ENCODE peak calls at places on chromosomes 11 and 22, in ten cellular contexts. J, U, G, V, K, D, X, Y, W and I are unnamed samples.

GRCh38 chr11:65212226-65212801 is 30.6 kb downstream of the CAPN1 start:
- DNase-seq in K (no peak), U (no peak), D (no peak), J (peak; percentile 61), V (no peak), Y (peak; percentile 67), G (no peak), W (peak; percentile 46), X (no peak), I (no peak)

GRCh38 chr11:13669544-13670488 is 1.3 kb downstream of the FAR1 start:
- DNase-seq in W (no peak), Y (no peak), J (peak; percentile 26), D (no peak), K (no peak), G (no peak), X (no peak), V (no peak), U (no peak), I (no peak)

GRCh38 chr11:45665206-45665932 is at the start of gene CHST1:
- DNase-seq in J (peak; percentile 9), V (no peak), G (peak; percentile 67), K (peak; percentile 21), W (peak; percentile 45), U (peak; percentile 47), Y (peak; percentile 74), D (no peak), X (no peak), I (no peak)

GRCh38 chr22:25598609-25599008 is 34.1 kb downstream of the GRK3 start:
- DNase-seq in U (no peak), Y (no peak), J (no peak), G (no peak), K (no peak), D (no peak), W (no peak), X (no peak), V (no peak), I (no peak)

GRCh38 chr22:17980638-17981051 is 43.7 kb downstream of the MICAL3 start:
- DNase-seq in V (no peak), K (peak; percentile 24), W (no peak), D (no peak), U (peak; percentile 81), X (no peak), J (peak; percentile 96), Y (peak; percentile 88), G (peak; percentile 48), I (no peak)

GRCh38 chr22:36443198-36443770 is 38.2 kb downstream of the TXN2 start:
- DNase-seq in D (no peak), V (no peak), J (no peak), X (no peak), K (no peak), W (no peak), Y (no peak), U (no peak), G (no peak), I (no peak)

GRCh38 chr11:94557391-94557790 is 9.8 kb upstream of the PIWIL4 start:
- DNase-seq in G (no peak), V (no peak), J (no peak), Y (no peak), W (no peak), K (no peak), D (no peak), U (no peak), X (no peak), I (no peak)

GRCh38 chr22:24444729-24445466 is 17.5 kb downstream of the ADORA2A start:
- DNase-seq in K (no peak), D (no peak), V (no peak), Y (no peak), J (no peak), U (no peak), G (no peak), X (no peak), W (no peak), I (no peak)

GRCh38 chr11:57131080-57131790 is 50.5 kb upstream of the LRRC55 start:
- DNase-seq in D (no peak), X (peak; percentile 5), J (peak; percentile 68), V (no peak), K (peak; percentile 10), G (peak; percentile 57), W (peak; percentile 82), Y (no peak), U (peak; percentile 25), I (no peak)

GRCh38 chr11:8025816-8026215 is 38.7 kb downstream of the EIF3F start:
- DNase-seq in G (no peak), X (no peak), D (no peak), J (no peak), W (no peak), V (no peak), K (no peak), U (no peak), Y (no peak), I (no peak)

GRCh38 chr22:20214853-20215252 is 53.3 kb downstream of the RTN4R start:
- DNase-seq in V (no peak), K (no peak), U (no peak), G (no peak), W (no peak), Y (no peak), J (no peak), D (no peak), X (no peak), I (no peak)
- H3K27me3 ChIP-seq in V (no peaks in the 10 kb centered on the region), K (no peaks in the 10 kb centered on the region), U (no peaks in the 10 kb centered on the region), G (no peaks in the 10 kb centered on the region), W (no peaks in the 10 kb centered on the region), Y (no peaks in the 10 kb centered on the region), J (peaks cover 67% of the 10 kb centered on the region), D (no peaks in the 10 kb centered on the region), X (peaks cover 66% of the 10 kb centered on the region), I (no peaks in the 10 kb centered on the region)

DNA sequence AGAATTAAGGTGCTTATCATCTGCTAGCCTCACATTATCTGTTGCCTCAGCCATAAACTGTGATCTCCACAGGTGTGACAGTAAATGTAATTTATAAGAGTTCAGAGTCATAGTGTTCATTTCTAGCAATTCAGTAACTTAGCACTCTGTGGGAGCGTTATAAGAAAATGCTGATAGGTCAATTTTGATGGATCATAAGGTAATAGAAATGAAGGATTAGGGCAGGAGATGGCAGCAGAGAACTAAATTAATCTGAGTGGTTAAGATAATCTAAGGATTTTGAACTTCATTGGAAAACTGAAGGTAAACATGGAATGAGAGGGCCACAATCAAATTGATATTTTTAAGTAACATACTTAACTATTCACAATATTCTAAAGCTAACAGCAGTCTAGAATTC is 26.5 kb upstream of the SLC22A9 start:
- DNase-seq in U (no peak), D (no peak), J (no peak), W (no peak), G (no peak), K (no peak), Y (no peak), X (no peak), V (no peak), I (no peak)
- TF ChIP-seq CTCF in U (no peak), D (no peak), J (no peak), W (no peak), G (no peak), K (no peak), Y (no peak), X (no peak), V (no peak), I (no peak)

GRCh38 chr22:29461263-29461662 is 18.8 kb upstream of the NEFH start:
- DNase-seq in G (no peak), W (no peak), J (no peak), K (no peak), Y (no peak), X (no peak), U (no peak), D (no peak), V (no peak), I (no peak)

GRCh38 chr22:29457730-29458129 is 19.3 kb downstream of the RFPL1 start:
- DNase-seq in J (peak; percentile 65), G (no peak), D (peak; percentile 70), K (no peak), U (peak; percentile 13), X (peak; percentile 37), Y (peak; percentile 43), W (peak; percentile 93), V (no peak), I (no peak)

GRCh38 chr22:29459773-29460172 is 20.2 kb upstream of the NEFH start:
- DNase-seq in V (no peak), J (no peak), D (no peak), X (no peak), U (no peak), K (no peak), G (no peak), W (no peak), Y (no peak), I (no peak)

GRCh38 chr22:29456211-29456671 is 17.9 kb downstream of the RFPL1 start:
- DNase-seq in X (no peak), W (peak; percentile 36), K (no peak), U (no peak), V (no peak), J (no peak), G (no peak), D (no peak), Y (no peak), I (no peak)

DNA sequence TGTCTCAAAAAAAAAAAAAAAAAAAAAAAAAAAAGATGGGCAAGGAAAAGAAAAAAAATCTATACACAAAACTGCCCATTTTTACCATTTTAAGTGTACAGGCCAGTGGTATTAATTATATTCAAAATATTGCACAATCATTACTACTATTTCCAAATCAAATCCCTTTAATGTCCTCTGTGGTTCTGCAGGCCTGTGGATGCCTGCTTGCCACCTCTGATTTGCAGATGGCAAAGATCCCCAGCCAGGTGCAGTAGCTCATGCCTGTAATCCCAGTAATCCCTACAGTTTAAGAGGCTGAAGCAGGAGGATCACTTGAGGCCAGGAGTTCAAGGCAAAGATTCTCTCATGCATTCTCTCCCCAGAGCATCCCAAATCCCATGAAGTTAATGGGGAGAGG is 20.2 kb downstream of the RFPL1 start:
- DNase-seq in Y (no peak), K (no peak), J (no peak), X (no peak), D (no peak), V (no peak), W (no peak), U (no peak), G (no peak), I (no peak)
- TF ChIP-seq POLR2AphosphoS5 in Y (no peak), K (no peak), J (no peak), X (no peak), D (no peak), V (no peak), W (no peak), U (no peak), G (no peak), I (no peak)

GRCh38 chr11:69771466-69771865 is 3.7 kb downstream of the FGF4 start:
- DNase-seq in J (no peak), K (no peak), W (peak; percentile 64), V (no peak), Y (no peak), U (no peak), D (no peak), X (no peak), G (no peak), I (no peak)

GRCh38 chr11:69775163-69775755 is at the start of gene FGF4:
- DNase-seq in Y (no peak), D (no peak), X (no peak), W (peak; percentile 68), V (no peak), J (no peak), U (no peak), G (no peak), K (no peak), I (no peak)

GRCh38 chr11:69774354-69775162 is 583 bp downstream of the FGF4 start:
- DNase-seq in G (no peak), U (no peak), J (no peak), W (peak; percentile 54), Y (no peak), K (no peak), D (no peak), X (no peak), V (no peak), I (no peak)

GRCh38 chr11:69772646-69773045 is 2.5 kb downstream of the FGF4 start:
- DNase-seq in K (no peak), Y (no peak), X (no peak), W (no peak), D (no peak), V (no peak), J (no peak), U (no peak), G (no peak), I (no peak)

GRCh38 chr11:69773626-69774353 is 1.4 kb downstream of the FGF4 start:
- DNase-seq in J (no peak), K (no peak), V (no peak), D (no peak), Y (no peak), X (no peak), G (no peak), W (peak; percentile 39), U (no peak), I (no peak)
- H3K27me3 ChIP-seq in J (peaks cover 69% of the 10 kb centered on the region), K (peaks cover 28% of the 10 kb centered on the region), V (peaks cover 5% of the 10 kb centered on the region), D (no peaks in the 10 kb centered on the region), Y (peaks cover 34% of the 10 kb centered on the region), X (peaks cover 58% of the 10 kb centered on the region), G (peaks cover 21% of the 10 kb centered on the region), W (peaks cover 52% of the 10 kb centered on the region), U (peaks cover 86% of the 10 kb centered on the region), I (peaks cover 10% of the 10 kb centered on the region)